ENCODE peak calls at places on chromosomes 2 and 18, in ten cellular contexts. Y is tibial nerve, E is AG04450, Q is adrenal gland, D is A549, A is kidney, W is esophagus squamous epithelium, B is psoas muscle, O is cardiac muscle cell, H is stomach. V is an unnamed sample.
A peak's percentile ranks its signal among the peaks of the same experiment; 100 is the strongest.

GRCh38 chr2:38734299-38735058 is 16.7 kb downstream of the SRSF7 start:
- DNase-seq in E (no peak), Y (no peak), D (no peak), Q (no peak), O (no peak), H (no peak), W (no peak), B (no peak), A (no peak), V (peak; percentile 60)

GRCh38 chr2:74525717-74526648 is at the start of gene DQX1:
- DNase-seq in B (no peak), Y (no peak), Q (no peak), E (no peak), W (no peak), H (no peak), D (peak; percentile 77), A (no peak), O (no peak), V (no peak)

GRCh38 chr18:51425475-51425874 is 228.0 kb upstream of the MEX3C start:
- DNase-seq in H (no peak), A (no peak), B (no peak), Q (no peak), O (no peak), W (no peak), E (no peak), Y (no peak), D (no peak), V (no peak)

GRCh38 chr2:197183355-197183754 is 127.2 kb downstream of the ANKRD44 start:
- DNase-seq in A (no peak), Y (no peak), E (no peak), D (no peak), Q (no peak), O (no peak), B (no peak), H (no peak), W (no peak), V (no peak)

GRCh38 chr2:55743583-55743982 is 49.9 kb upstream of the PNPT1 start:
- DNase-seq in W (no peak), O (no peak), A (no peak), H (no peak), B (no peak), E (no peak), Y (no peak), D (no peak), Q (no peak), V (no peak)

GRCh38 chr2:190640124-190640523 is 8.8 kb upstream of the NAB1 start:
- DNase-seq in W (no peak), B (no peak), O (no peak), D (no peak), Q (no peak), H (no peak), Y (no peak), A (no peak), E (no peak), V (no peak)

GRCh38 chr2:185876234-185876633 is 137.6 kb downstream of the FSIP2 start:
- DNase-seq in O (no peak), A (peak; percentile 35), B (no peak), W (no peak), E (no peak), D (no peak), H (no peak), Q (no peak), Y (no peak), V (no peak)

GRCh38 chr18:79936641-79937040 is 14.8 kb downstream of the SLC66A2 start:
- DNase-seq in Q (no peak), H (no peak), Y (no peak), B (no peak), W (no peak), O (no peak), E (no peak), D (no peak), A (peak; percentile 52), V (no peak)

GRCh38 chr2:162063899-162064298 is 10.1 kb downstream of the DPP4 start:
- DNase-seq in Y (no peak), B (no peak), W (no peak), D (no peak), E (no peak), Q (no peak), O (no peak), A (no peak), H (no peak), V (no peak)

GRCh38 chr2:27243391-27244130 is 19.3 kb downstream of the SLC30A3 start:
- DNase-seq in D (no peak), H (no peak), W (no peak), Y (no peak), B (no peak), Q (no peak), E (no peak), A (no peak), O (peak; percentile 63), V (no peak)

GRCh38 chr2:80896576-80896975 is 592.0 kb upstream of the LRRTM1 start:
- DNase-seq in Q (no peak), W (no peak), Y (no peak), H (no peak), A (no peak), D (no peak), B (no peak), E (no peak), O (peak; percentile 5), V (no peak)

GRCh38 chr2:27152796-27153464 is 4.1 kb downstream of the TCF23 start:
- DNase-seq in D (no peak), O (no peak), W (no peak), E (no peak), Q (no peak), A (no peak), B (no peak), H (no peak), Y (no peak), V (no peak)

GRCh38 chr2:84906900-84907714 is 1.7 kb downstream of the TMSB10 start:
- DNase-seq in E (no peak), A (peak; percentile 91), Q (peak; percentile 61), W (peak; percentile 52), Y (no peak), H (no peak), D (peak; percentile 96), B (peak; percentile 65), O (peak; percentile 4), V (peak; percentile 85)

GRCh38 chr18:54109131-54109683 is 115.3 kb downstream of the MBD2 start:
- DNase-seq in E (no peak), H (no peak), Y (no peak), W (no peak), A (no peak), Q (no peak), O (no peak), B (no peak), D (peak; percentile 2), V (no peak)

GRCh38 chr2:20635096-20635475 is 15.8 kb downstream of the HS1BP3 start:
- DNase-seq in Y (no peak), W (no peak), B (no peak), Q (no peak), H (no peak), A (peak; percentile 32), E (no peak), O (no peak), D (no peak), V (no peak)

GRCh38 chr2:170923799-170924198 is 5.3 kb upstream of the GORASP2 start:
- DNase-seq in H (no peak), A (no peak), Y (no peak), E (no peak), B (no peak), O (no peak), Q (no peak), D (no peak), W (no peak), V (no peak)
- H3K9me3 ChIP-seq in H (peaks cover 8% of the 10 kb centered on the region), A (peaks cover 8% of the 10 kb centered on the region), Y (no peaks in the 10 kb centered on the region), E (peaks cover 20% of the 10 kb centered on the region), B (peaks cover 2% of the 10 kb centered on the region), O (no peaks in the 10 kb centered on the region), Q (no peaks in the 10 kb centered on the region), D (peaks cover 14% of the 10 kb centered on the region), W (peaks cover 10% of the 10 kb centered on the region), V (no peaks in the 10 kb centered on the region)

DNA sequence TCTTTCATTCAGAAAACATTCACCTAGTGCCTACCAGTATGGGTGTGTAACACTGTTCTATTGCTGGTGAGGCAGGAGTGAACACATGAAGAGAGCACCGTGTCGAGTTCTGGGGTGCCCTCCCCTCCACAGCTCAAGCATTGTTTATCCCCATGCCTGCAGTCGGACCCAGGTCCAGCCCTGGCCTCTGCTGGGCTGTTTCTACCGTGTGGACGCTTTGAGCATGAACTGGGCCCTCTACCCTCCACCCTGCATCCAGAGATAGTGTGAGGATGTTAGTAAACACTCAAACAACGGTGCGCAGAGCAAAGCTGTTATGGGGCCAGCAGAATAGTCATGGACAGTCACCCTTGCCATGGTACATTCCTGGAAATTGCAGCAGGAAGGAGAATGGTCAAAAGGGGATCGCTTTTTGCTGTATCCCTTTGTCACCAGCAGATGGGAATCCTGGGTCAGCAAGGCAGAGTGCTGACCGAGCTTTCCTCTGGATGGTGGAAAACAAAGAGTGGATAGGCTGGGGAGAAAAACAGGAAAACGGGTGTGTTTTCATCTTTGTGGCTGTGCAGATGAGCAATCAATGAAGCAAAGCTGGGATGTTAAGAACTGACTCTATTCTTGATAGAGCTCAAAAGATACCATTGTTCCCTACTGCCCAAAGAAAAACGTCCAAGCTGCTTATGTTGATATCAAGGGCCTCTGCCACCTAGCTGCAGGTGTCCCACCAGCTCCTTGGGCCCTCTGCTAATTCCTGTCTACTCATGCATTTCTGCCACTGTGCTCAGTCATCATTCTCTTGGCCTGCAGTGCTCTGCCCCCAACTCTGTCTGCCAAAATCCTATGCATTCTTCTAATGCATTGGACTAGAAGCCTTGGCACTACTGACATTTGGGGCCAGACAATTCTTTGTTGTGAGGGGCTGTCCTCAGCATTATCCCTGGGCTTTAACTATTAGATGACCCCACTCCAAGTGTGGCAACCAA is 38.7 kb downstream of the REEP1 start:
- DNase-seq in O (peak; percentile 37), D (peak; percentile 44), Q (peak; percentile 24), E (no peak), W (no peak), A (no peak), H (no peak), Y (no peak), B (no peak), V (peak; percentile 26)
- TF ChIP-seq CTCF in O (peak; percentile 39), D (peak; percentile 32), Q (peak; percentile 44), E (peak; percentile 24), W (no peak), A (peak; percentile 37), H (no peak), Y (no peak), B (peak; percentile 34), V (no peak)

GRCh38 chr2:232447091-232447620 is 8.8 kb upstream of the ALPI start:
- DNase-seq in W (no peak), B (no peak), Y (no peak), O (no peak), Q (no peak), E (no peak), H (no peak), D (no peak), A (no peak), V (no peak)
- H3K27ac ChIP-seq in W (no peak overlapping the region), B (no peak overlapping the region), Y (no peak overlapping the region), O (no peak overlapping the region), Q (no peak overlapping the region), E (no peak overlapping the region), H (no peak overlapping the region), D (no peak overlapping the region), A (peak overlapping the region; percentile 68), V (no peak overlapping the region)

DNA sequence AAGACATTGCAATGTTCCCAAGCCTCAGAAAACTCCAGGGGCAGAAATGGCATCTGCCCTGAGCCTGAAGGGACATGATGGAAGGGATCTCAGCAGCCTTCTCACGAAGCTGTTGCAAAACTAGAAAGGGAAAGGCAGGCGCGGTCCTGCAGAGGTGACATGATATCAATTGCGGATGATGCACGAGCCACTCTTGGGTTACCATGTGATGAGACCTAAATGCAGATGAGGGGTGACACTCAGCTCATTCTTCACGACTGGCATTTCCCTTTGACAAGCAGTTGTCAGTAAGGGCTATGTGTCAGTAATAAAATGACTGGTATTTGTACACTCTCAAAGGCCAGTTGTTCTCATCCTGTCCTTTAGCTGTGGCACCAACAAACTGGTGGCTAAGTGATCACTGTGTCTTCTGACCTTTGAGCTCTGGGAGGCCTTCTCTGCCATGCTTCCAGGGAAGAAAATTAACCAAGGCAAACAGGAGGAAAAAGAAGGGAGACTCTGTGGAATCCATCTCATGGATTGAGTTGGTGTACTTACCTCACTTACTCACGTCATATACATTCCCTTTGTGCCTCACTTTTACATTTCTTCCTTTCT is 273.7 kb downstream of the ETAA1 start:
- DNase-seq in O (no peak), B (no peak), A (no peak), H (no peak), Y (no peak), E (no peak), D (no peak), W (no peak), Q (no peak), V (no peak)
- H3K9me3 ChIP-seq in O (no peaks in the 10 kb centered on the region), B (no peaks in the 10 kb centered on the region), A (no peaks in the 10 kb centered on the region), H (no peaks in the 10 kb centered on the region), Y (no peaks in the 10 kb centered on the region), E (no peaks in the 10 kb centered on the region), D (no peaks in the 10 kb centered on the region), W (no peaks in the 10 kb centered on the region), Q (no peaks in the 10 kb centered on the region), V (no peaks in the 10 kb centered on the region)

V was measured in right atrium auricular region.